ENCODE peak calls at places on chromosomes 2 and 18, in four cellular contexts. One of them, this sample, is unnamed.

GRCh38 chr2:86038291-86039081 is 67.2 kb downstream of the POLR1A start:
- DNase-seq in kidney epithelial cell: peak; percentile 91
- DNase-seq in NB4: peak; percentile 93
- DNase-seq in tibial nerve: peak; percentile 59
- DNase-seq in this sample: peak; percentile 42

GRCh38 chr2:209496586-209496982 is 72.7 kb downstream of the MAP2 start:
- DNase-seq in kidney epithelial cell: no peak
- DNase-seq in NB4: no peak
- DNase-seq in tibial nerve: no peak
- DNase-seq in this sample: no peak

GRCh38 chr18:59918320-59918755 is 18.5 kb downstream of the PMAIP1 start:
- DNase-seq in kidney epithelial cell: no peak
- DNase-seq in NB4: peak; percentile 93
- DNase-seq in tibial nerve: no peak
- DNase-seq in this sample: peak; percentile 88

GRCh38 chr2:203804766-203805484 is 62.6 kb upstream of the CTLA4 start:
- DNase-seq in kidney epithelial cell: no peak
- DNase-seq in NB4: peak; percentile 33
- DNase-seq in tibial nerve: no peak
- DNase-seq in this sample: no peak

GRCh38 chr18:8747440-8747937 is 42.1 kb downstream of the MTCL1 start:
- DNase-seq in kidney epithelial cell: peak; percentile 92
- DNase-seq in NB4: no peak
- DNase-seq in tibial nerve: no peak
- DNase-seq in this sample: no peak

GRCh38 chr2:160425794-160426193 is 67.8 kb downstream of the RBMS1 start:
- DNase-seq in kidney epithelial cell: no peak
- DNase-seq in NB4: peak; percentile 40
- DNase-seq in tibial nerve: no peak
- DNase-seq in this sample: no peak

GRCh38 chr2:60002158-60002867 is 551.1 kb downstream of the BCL11A start:
- DNase-seq in kidney epithelial cell: no peak
- DNase-seq in NB4: peak; percentile 23
- DNase-seq in tibial nerve: no peak
- DNase-seq in this sample: no peak

GRCh38 chr2:240529344-240529999 is 28.3 kb downstream of the ANKMY1 start:
- DNase-seq in kidney epithelial cell: no peak
- DNase-seq in NB4: no peak
- DNase-seq in tibial nerve: no peak
- DNase-seq in this sample: no peak

GRCh38 chr2:195622966-195623365 is 34.1 kb upstream of the SLC39A10 start:
- DNase-seq in kidney epithelial cell: peak; percentile 65
- DNase-seq in NB4: no peak
- DNase-seq in tibial nerve: no peak
- DNase-seq in this sample: no peak

GRCh38 chr18:46756172-46756558 is 688 bp downstream of the ST8SIA5 start:
- DNase-seq in kidney epithelial cell: no peak
- DNase-seq in NB4: no peak
- DNase-seq in tibial nerve: no peak
- DNase-seq in this sample: no peak
- H3K4me3 ChIP-seq in kidney epithelial cell: peak overlapping the region; percentile 38
- H3K4me3 ChIP-seq in NB4: no peak overlapping the region
- H3K4me3 ChIP-seq in tibial nerve: peak overlapping the region; percentile 27
- H3K4me3 ChIP-seq in this sample: no peak overlapping the region

DNA sequence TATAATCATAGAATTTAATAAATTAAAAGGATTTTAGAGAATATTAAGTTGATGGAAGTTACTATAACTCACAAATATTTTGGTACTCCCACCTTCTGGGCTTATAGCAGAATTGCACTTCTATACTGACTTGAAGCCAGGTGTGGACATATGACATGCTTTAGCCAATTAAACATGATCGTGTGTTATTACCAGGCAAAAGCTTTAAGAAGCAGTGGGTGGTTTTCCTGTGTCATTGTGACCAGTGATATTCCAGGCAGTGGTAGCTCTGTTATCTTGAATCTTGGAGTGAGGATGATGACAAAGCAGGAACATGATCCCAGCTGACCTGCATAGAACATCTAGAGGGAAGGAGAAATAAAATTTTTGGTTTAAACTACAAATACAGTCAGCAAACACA is 370.9 kb upstream of the ZEB2 start:
- DNase-seq in kidney epithelial cell: no peak
- DNase-seq in NB4: peak; percentile 44
- DNase-seq in tibial nerve: no peak
- DNase-seq in this sample: peak; percentile 4
- TF ChIP-seq CTCF in kidney epithelial cell: peak; percentile 32
- TF ChIP-seq CTCF in NB4: no peak
- TF ChIP-seq CTCF in tibial nerve: no peak
- TF ChIP-seq CTCF in this sample: no peak

DNA sequence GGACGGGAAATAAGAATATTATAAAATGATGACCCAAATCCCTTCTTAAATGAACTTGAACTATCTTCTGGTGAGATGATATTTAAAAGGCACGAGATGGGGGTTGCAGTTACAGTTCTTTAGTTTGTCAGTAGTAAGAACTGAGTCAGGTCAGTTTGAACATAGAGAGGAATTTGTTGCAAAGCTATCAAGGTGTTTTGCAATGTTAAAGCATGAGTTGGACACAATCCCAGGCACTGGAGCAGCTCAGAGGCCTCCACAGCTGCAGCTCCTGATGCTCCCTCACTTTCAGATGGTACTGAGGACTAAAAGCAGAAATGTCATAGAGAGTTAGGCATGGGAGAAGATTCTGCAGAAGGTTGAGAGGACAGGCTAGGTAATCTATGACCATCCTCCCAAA is 236.0 kb downstream of the BCL2 start:
- DNase-seq in kidney epithelial cell: no peak
- DNase-seq in NB4: no peak
- DNase-seq in tibial nerve: no peak
- DNase-seq in this sample: no peak
- H3K4me3 ChIP-seq in kidney epithelial cell: no peak overlapping the region
- H3K4me3 ChIP-seq in NB4: no peak overlapping the region
- H3K4me3 ChIP-seq in tibial nerve: no peak overlapping the region
- H3K4me3 ChIP-seq in this sample: no peak overlapping the region

GRCh38 chr2:29417630-29418029 is 302.4 kb downstream of the CLIP4 start:
- DNase-seq in kidney epithelial cell: no peak
- DNase-seq in NB4: no peak
- DNase-seq in tibial nerve: no peak
- DNase-seq in this sample: no peak
- TF ChIP-seq CTCF in kidney epithelial cell: no peak
- TF ChIP-seq CTCF in NB4: no peak
- TF ChIP-seq CTCF in tibial nerve: no peak
- TF ChIP-seq CTCF in this sample: no peak

This sample was measured in GM12865.